ENCODE peak calls at places on chromosomes 12 and 14, in nine cellular contexts. U is A549; O is tibial nerve; C is neural progenitor cell; P is HCT116; F is adipocyte; Z is cardiac muscle cell; G is CD4-positive, alpha-beta T cell; A is endodermal cell. Y is an unnamed sample. For H3K9me3, the result is how much of the 10 kb centered on the place peaks cover.

GRCh38 chr14:53226553-53226952 is 73.4 kb upstream of the DDHD1 start:
- DNase-seq in P (no peak), Z (peak), G (no peak), A (no peak), C (no peak), F (no peak), U (no peak), O (no peak), Y (no peak)

GRCh38 chr12:112198120-112198733 is 72.9 kb downstream of the TRAFD1 start:
- DNase-seq in Z (peak), O (no peak), F (peak), U (peak), P (peak), C (peak), A (peak), G (peak), Y (peak)

GRCh38 chr12:63805704-63806672 is 26.3 kb downstream of the RXYLT1 start:
- DNase-seq in F (no peak), A (no peak), U (peak), P (no peak), O (no peak), C (no peak), G (no peak), Z (no peak), Y (no peak)

GRCh38 chr14:103104654-103105511 is 10.4 kb downstream of the EXOC3L4 start:
- DNase-seq in C (peak), P (no peak), Z (peak), U (peak), O (peak), A (peak), G (peak), F (peak), Y (no peak)

GRCh38 chr12:117142094-117142493 is 42.9 kb upstream of the TESC start:
- DNase-seq in O (no peak), C (no peak), A (no peak), F (no peak), G (no peak), Z (no peak), U (peak), P (no peak), Y (no peak)

GRCh38 chr14:97219356-97220017 is 422.3 kb downstream of the VRK1 start:
- DNase-seq in Z (no peak), C (no peak), O (no peak), A (no peak), U (no peak), P (no peak), F (no peak), G (no peak), Y (no peak)

GRCh38 chr12:58918475-58918874 is 1.8 kb downstream of the LRIG3 start:
- DNase-seq in U (no peak), F (peak), P (no peak), A (no peak), Z (no peak), O (no peak), G (no peak), C (peak), Y (no peak)

GRCh38 chr12:42059127-42059526 is 85.5 kb downstream of the GXYLT1 start:
- DNase-seq in G (no peak), C (no peak), Z (no peak), O (no peak), P (no peak), F (no peak), A (no peak), U (no peak), Y (no peak)

DNA sequence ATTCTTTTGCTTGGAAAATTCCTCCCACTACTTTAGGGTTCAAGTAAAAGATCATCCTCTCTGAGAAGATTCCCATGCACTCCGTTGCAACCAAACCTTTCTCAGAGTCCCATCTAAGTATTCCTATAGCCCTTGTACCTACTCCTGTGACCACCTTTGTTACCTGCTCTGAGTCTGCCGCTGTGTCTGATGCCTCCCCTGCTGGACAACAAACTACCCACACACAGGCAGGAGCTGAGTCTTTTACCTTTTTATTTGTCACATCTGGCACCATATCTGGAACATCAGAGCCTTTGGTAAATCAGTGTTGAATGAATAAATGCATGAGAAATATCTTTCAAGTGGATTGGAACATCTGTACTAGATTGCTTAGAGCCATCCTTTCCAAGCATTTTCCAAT is 82.1 kb upstream of the FLRT2 start:
- DNase-seq in P (no peak), Z (no peak), G (no peak), C (no peak), O (no peak), U (no peak), F (no peak), A (no peak), Y (no peak)
- H3K9me3 ChIP-seq in P (under half), Z (under half), G (under half), C (under half), O (under half), U (under half), F (under half), A (under half), Y (under half)

DNA sequence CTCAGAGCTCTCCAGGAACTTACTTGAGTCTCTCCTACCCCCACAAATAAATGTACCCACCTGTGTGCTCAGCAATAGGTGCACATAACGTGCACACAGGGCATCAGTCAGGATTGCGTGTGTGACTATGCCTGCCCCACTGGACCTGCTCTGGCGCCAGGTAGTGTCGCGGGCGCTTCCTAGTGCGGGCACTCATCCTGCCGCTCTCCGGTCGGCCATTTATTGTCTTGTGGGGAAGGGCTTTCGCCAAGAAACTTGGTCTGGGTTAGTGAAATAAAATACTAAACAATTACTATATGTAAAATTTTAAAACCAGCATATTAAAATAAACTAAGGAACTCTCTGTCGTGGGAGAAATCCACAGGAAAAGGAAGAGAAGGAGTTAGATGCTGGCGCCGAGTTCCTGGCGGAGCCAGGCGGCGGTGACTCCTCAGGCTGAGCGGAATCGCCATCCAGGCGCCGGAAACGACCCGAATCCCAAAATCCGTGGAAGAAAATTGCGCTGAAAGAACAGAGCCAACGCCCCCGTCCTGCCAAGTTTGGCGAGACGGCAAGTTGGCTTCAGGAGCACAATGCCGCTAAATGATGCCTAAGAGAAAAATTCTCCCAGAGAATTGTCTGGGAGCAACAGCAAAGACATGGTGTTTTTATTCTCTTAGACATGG is 7.9 kb upstream of the HOXC13 start:
- DNase-seq in O (no peak), G (no peak), F (no peak), Z (no peak), A (peak), U (no peak), P (no peak), C (no peak), Y (no peak)
- H3K9me3 ChIP-seq in O (under half), G (under half), F (under half), Z (under half), A (under half), U (under half), P (under half), C (under half), Y (under half)

GRCh38 chr12:126404293-126404851 is 1339.1 kb downstream of the AACS start:
- DNase-seq in F (no peak), G (no peak), U (no peak), Z (no peak), C (no peak), O (no peak), A (no peak), P (no peak), Y (no peak)
- H3K9me3 ChIP-seq in F (under half), G (under half), U (under half), Z (under half), C (under half), O (under half), A (under half), P (under half), Y (under half)

GRCh38 chr12:34606749-34607519 is 584.6 kb downstream of the ALG10 start:
- DNase-seq in C (no peak), Z (no peak), G (no peak), A (no peak), F (no peak), O (no peak), P (no peak), U (no peak), Y (no peak)
- H3K9me3 ChIP-seq in C (under half), Z (under half), G (half or more), A (under half), F (under half), O (under half), P (under half), U (under half), Y (under half)

GRCh38 chr14:29724991-29725390 is 202.7 kb downstream of the PRKD1 start:
- DNase-seq in G (no peak), A (peak), U (peak), Z (peak), F (peak), P (no peak), C (peak), O (no peak), Y (no peak)

GRCh38 chr14:29716150-29716549 is 211.5 kb downstream of the PRKD1 start:
- DNase-seq in A (no peak), O (no peak), F (peak), G (no peak), C (no peak), P (no peak), U (no peak), Z (peak), Y (no peak)

GRCh38 chr14:29717906-29718305 is 209.7 kb downstream of the PRKD1 start:
- DNase-seq in O (no peak), C (no peak), A (no peak), Z (no peak), U (no peak), G (no peak), F (no peak), P (no peak), Y (no peak)

DNA sequence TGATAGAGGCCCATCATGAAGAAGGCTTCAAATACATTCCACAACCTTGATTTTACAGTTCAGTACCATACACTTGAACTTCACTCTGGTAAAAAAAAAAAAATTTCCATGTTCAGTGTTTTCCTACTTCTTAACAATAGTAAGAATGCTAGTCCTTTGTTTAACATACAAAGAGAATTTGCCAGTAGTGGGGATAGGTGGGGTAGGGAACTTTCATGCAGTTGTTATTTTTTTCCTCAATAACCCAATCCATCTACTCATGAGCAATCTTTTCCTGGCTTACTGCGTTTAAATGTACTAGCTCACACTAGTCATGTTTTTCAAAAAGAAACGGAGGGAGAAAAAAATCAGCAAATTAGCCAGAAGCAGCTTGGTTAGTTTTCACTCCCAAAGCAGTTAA is 206.1 kb downstream of the PRKD1 start:
- DNase-seq in P (no peak), F (no peak), C (no peak), U (no peak), Z (no peak), O (no peak), G (no peak), A (no peak), Y (no peak)
- H3K9me3 ChIP-seq in P (under half), F (under half), C (under half), U (under half), Z (under half), O (under half), G (under half), A (under half), Y (under half)

GRCh38 chr14:41901089-41901488 is 294.4 kb downstream of the LRFN5 start:
- DNase-seq in G (no peak), C (no peak), O (no peak), P (no peak), A (no peak), F (no peak), Z (no peak), U (no peak), Y (no peak)

GRCh38 chr14:41899416-41899815 is 292.7 kb downstream of the LRFN5 start:
- DNase-seq in Z (peak), C (no peak), O (no peak), F (peak), P (no peak), G (no peak), U (no peak), A (no peak), Y (no peak)
- H3K9me3 ChIP-seq in Z (under half), C (under half), O (under half), F (under half), P (under half), G (under half), U (under half), A (under half), Y (under half)

DNA sequence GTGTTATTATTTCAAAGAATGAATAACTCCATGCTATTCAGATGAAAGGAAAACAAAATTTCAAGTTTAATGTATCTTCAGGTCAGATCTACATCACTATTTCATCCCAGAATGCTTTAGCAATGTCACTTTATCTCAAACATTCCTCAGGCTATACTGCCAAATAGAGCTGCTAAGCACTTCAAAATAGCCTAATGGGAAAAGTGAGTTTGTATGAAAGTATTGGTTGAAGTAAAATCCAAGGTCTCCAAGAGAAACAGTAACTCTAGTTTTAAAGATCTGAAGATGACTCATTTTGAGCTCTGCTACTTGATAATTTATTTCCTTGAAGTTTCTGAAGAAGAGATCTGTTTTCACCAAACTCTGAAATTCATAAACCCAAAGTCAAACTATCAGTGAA is 466.2 kb upstream of the FOXG1 start:
- DNase-seq in G (no peak), F (peak), C (no peak), P (no peak), Z (no peak), A (no peak), O (no peak), U (no peak), Y (no peak)
- H3K9me3 ChIP-seq in G (under half), F (under half), C (under half), P (under half), Z (under half), A (under half), O (under half), U (under half), Y (under half)

DNA sequence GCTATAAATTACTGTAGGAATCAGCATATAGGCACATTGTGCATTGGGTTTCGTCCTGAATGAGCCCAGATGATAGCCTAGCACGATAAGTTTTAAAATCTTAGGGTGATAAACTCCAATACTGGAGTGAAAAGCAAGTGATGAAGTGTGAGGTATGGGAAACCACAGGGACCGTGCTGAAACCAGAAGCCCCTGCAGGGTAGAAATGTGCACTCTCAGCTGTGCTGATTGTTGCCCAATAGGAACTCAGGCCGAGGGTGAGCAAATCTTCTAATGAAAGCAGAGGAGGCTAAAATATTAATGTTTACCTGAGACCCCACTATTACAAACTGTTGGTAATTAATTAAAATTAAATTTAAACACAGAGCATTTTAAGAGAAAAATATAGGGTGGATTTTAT is 1486.6 kb downstream of the AACS start:
- DNase-seq in P (no peak), O (no peak), C (no peak), F (no peak), Z (no peak), A (no peak), U (no peak), G (no peak), Y (no peak)
- H3K9me3 ChIP-seq in P (under half), O (under half), C (under half), F (under half), Z (under half), A (under half), U (under half), G (under half), Y (under half)

DNA sequence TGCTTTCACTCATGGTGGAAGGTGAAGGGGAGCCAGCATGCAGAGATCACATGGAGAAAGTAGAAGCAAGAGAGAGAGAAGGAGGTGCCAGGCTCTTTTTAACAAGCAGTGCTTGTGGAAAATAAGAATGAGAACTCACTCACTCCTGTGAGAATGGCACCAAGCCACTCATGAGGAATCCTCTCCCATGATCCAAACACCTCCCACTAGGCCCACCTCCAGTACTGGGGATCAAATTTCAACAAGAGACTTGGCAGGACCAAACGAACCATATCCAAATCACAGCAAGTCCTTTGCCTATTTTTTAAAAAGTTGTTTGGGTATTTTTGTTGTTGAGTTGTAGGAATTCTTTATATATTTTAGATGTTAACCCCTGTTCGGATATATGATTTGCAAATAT is 245.9 kb upstream of the ARID2 start:
- DNase-seq in F (no peak), P (no peak), Z (peak), O (peak), C (no peak), A (no peak), U (no peak), G (no peak), Y (no peak)
- H3K9me3 ChIP-seq in F (under half), P (under half), Z (under half), O (under half), C (under half), A (under half), U (under half), G (under half), Y (under half)